ENCODE peak calls at places on chromosomes 16 and 17, in eight cellular contexts. P, A, O, K, M, G, Q and Z are unnamed samples.

GRCh38 chr17:75811174-75811573 is 26.6 kb downstream of the UNK start:
- DNase-seq in G (no peak), O (no peak), P (no peak), K (no peak), M (no peak), Q (no peak), A (no peak), Z (no peak)

GRCh38 chr17:74682442-74683190 is 30.1 kb downstream of the CD300LF start:
- DNase-seq in O (no peak), M (no peak), A (no peak), Q (peak; percentile 73), P (no peak), K (no peak), G (no peak), Z (no peak)

GRCh38 chr17:58325976-58326468 is 2.6 kb downstream of the TSPOAP1 start:
- DNase-seq in P (no peak), G (no peak), M (peak; percentile 34), O (no peak), A (no peak), K (no peak), Q (peak; percentile 25), Z (no peak)

GRCh38 chr16:79871906-79872305 is 271.4 kb upstream of the MAF start:
- DNase-seq in K (no peak), M (no peak), A (no peak), Q (no peak), P (no peak), O (no peak), G (no peak), Z (no peak)

GRCh38 chr17:50691550-50692447 is 15.9 kb downstream of the ANKRD40 start:
- DNase-seq in G (no peak), Q (peak; percentile 81), O (no peak), A (no peak), M (peak; percentile 77), K (no peak), P (no peak), Z (no peak)

GRCh38 chr17:47864791-47865216 is 13.8 kb upstream of the SP6 start:
- DNase-seq in G (no peak), P (no peak), K (peak; percentile 17), M (no peak), O (peak; percentile 82), A (no peak), Q (no peak), Z (no peak)

GRCh38 chr16:19116711-19117449 is 3.1 kb downstream of the ITPRIPL2 start:
- DNase-seq in M (no peak), Q (no peak), G (no peak), P (no peak), O (no peak), A (no peak), K (no peak), Z (no peak)

GRCh38 chr17:58228679-58229078 is 9.6 kb upstream of the MKS1 start:
- DNase-seq in P (no peak), O (no peak), M (no peak), A (no peak), Q (no peak), K (no peak), G (no peak), Z (no peak)

GRCh38 chr17:63136381-63137012 is 170.5 kb downstream of the TANC2 start:
- DNase-seq in K (no peak), Q (no peak), P (no peak), G (no peak), M (no peak), A (no peak), O (no peak), Z (no peak)

GRCh38 chr17:55911186-55911585 is 160.3 kb downstream of the PCTP start:
- DNase-seq in K (no peak), P (no peak), M (no peak), G (no peak), A (no peak), Q (no peak), O (no peak), Z (no peak)

GRCh38 chr17:42179335-42179734 is 1.6 kb downstream of the KCNH4 start:
- DNase-seq in Q (no peak), G (no peak), P (no peak), M (no peak), O (no peak), A (no peak), K (no peak), Z (no peak)

GRCh38 chr17:42200702-42201101 is 6.4 kb upstream of the GHDC start:
- DNase-seq in G (no peak), O (no peak), K (no peak), M (no peak), P (no peak), Q (peak; percentile 77), A (no peak), Z (no peak)

GRCh38 chr17:63997341-63998048 is 656 bp upstream of the PRR29 start:
- DNase-seq in P (peak; percentile 46), O (no peak), G (no peak), Q (no peak), M (no peak), A (no peak), K (no peak), Z (no peak)

GRCh38 chr16:28882476-28883180 is 4.3 kb downstream of the ATP2A1 start:
- DNase-seq in K (no peak), P (no peak), Q (no peak), G (no peak), O (no peak), M (no peak), A (no peak), Z (peak; percentile 35)

GRCh38 chr17:78672880-78673371 is 95.7 kb upstream of the DNAH17 start:
- DNase-seq in Q (no peak), P (peak; percentile 50), O (no peak), G (no peak), A (no peak), K (no peak), M (peak; percentile 29), Z (no peak)

GRCh38 chr17:69761767-69762321 is 313.2 kb upstream of the KCNJ16 start:
- DNase-seq in O (peak; percentile 95), Q (peak; percentile 77), M (peak; percentile 96), A (peak; percentile 76), G (no peak), P (no peak), K (no peak), Z (no peak)

GRCh38 chr17:74431568-74432483 is at the start of gene GPRC5C:
- DNase-seq in O (peak; percentile 79), M (peak; percentile 88), Q (peak; percentile 86), A (no peak), G (peak; percentile 24), P (peak; percentile 78), K (peak; percentile 53), Z (no peak)

GRCh38 chr17:77696151-77696719 is 262.3 kb upstream of the TNRC6C start:
- DNase-seq in P (no peak), O (no peak), G (no peak), K (peak; percentile 4), M (no peak), A (no peak), Q (no peak), Z (peak; percentile 48)

GRCh38 chr17:31015639-31016038 is 44.8 kb downstream of the RNF135 start:
- DNase-seq in Q (peak; percentile 12), K (no peak), O (no peak), P (no peak), A (no peak), G (no peak), M (no peak), Z (no peak)

GRCh38 chr17:32803544-32803943 is 73.4 kb downstream of the MYO1D start:
- DNase-seq in M (no peak), Q (no peak), A (peak; percentile 36), K (no peak), G (no peak), P (no peak), O (no peak), Z (no peak)

GRCh38 chr17:61157246-61157887 is 242.3 kb upstream of the TBX2 start:
- DNase-seq in P (no peak), Q (no peak), G (no peak), M (peak; percentile 67), O (no peak), K (no peak), A (peak; percentile 32), Z (no peak)

GRCh38 chr17:76267051-76267576 is 2.0 kb downstream of the UBALD2 start:
- DNase-seq in K (no peak), A (no peak), M (no peak), G (no peak), P (no peak), O (no peak), Q (no peak), Z (no peak)

GRCh38 chr16:8962393-8963009 is 1.2 kb downstream of the USP7 start:
- DNase-seq in M (no peak), P (no peak), O (no peak), G (peak; percentile 49), K (peak; percentile 72), Q (no peak), A (no peak), Z (no peak)

GRCh38 chr17:80416940-80417293 is 1.9 kb downstream of the ENDOV start:
- DNase-seq in G (no peak), P (no peak), Q (no peak), K (no peak), M (no peak), O (no peak), A (no peak), Z (no peak)

GRCh38 chr17:1882836-1883235 is 53.0 kb downstream of the RPA1 start:
- DNase-seq in K (peak; percentile 40), O (no peak), A (peak; percentile 14), Q (peak; percentile 74), P (no peak), G (no peak), M (peak; percentile 59), Z (no peak)

GRCh38 chr17:5272313-5272712 is 9.8 kb upstream of the RABEP1 start:
- DNase-seq in P (peak; percentile 7), G (no peak), M (no peak), A (no peak), Q (no peak), O (no peak), K (no peak), Z (no peak)